ENCODE peak calls at places on chromosomes 2 and 18, in eight cellular contexts. O is brain microvascular endothelial cell; H is body of pancreas; Q is GM19239; W is cardiac fibroblast; V is naive thymus-derived CD8-positive, alpha-beta T cell; Z is NCI-H1105 treated with DMSO at 0.1 percent for 48 hours; E is activated effector memory CD4-positive, alpha-beta T cell treated with Interleukin-2 at 50 U/mL for 16 hours. L is an unnamed sample.
A peak's percentile ranks its signal among the peaks of the same experiment; 100 is the strongest.

GRCh38 chr2:177397501-177398289 is 5.1 kb downstream of the AGPS start:
- DNase-seq in O (peak; percentile 64), H (peak; percentile 39), Q (no peak), W (peak; percentile 82), V (no peak), Z (no peak), E (no peak), L (no peak)

GRCh38 chr18:58336605-58337004 is 292.3 kb downstream of the ALPK2 start:
- DNase-seq in O (no peak), H (no peak), Q (no peak), W (no peak), V (no peak), Z (no peak), E (no peak), L (no peak)

GRCh38 chr18:23689031-23689615 is at the start of gene LAMA3:
- DNase-seq in O (no peak), H (peak; percentile 58), Q (no peak), W (peak; percentile 35), V (no peak), Z (peak; percentile 73), E (peak; percentile 16), L (no peak)

GRCh38 chr2:164778723-164779122 is 62.9 kb downstream of the COBLL1 start:
- DNase-seq in O (no peak), H (no peak), Q (no peak), W (no peak), V (no peak), Z (no peak), E (no peak), L (no peak)

GRCh38 chr2:218022131-218022850 is 19.5 kb upstream of the TNS1 start:
- DNase-seq in O (no peak), H (peak; percentile 5), Q (no peak), W (no peak), V (no peak), Z (no peak), E (no peak), L (no peak)

GRCh38 chr2:10664652-10665051 is 25.1 kb downstream of the NOL10 start:
- DNase-seq in O (no peak), H (no peak), Q (no peak), W (no peak), V (no peak), Z (no peak), E (no peak), L (no peak)

GRCh38 chr18:76351961-76352581 is 143.0 kb downstream of the ZNF516 start:
- DNase-seq in O (peak; percentile 33), H (peak; percentile 32), Q (no peak), W (peak; percentile 85), V (no peak), Z (no peak), E (no peak), L (no peak)

GRCh38 chr2:148300534-148300933 is 279.6 kb downstream of the MBD5 start:
- DNase-seq in O (no peak), H (no peak), Q (no peak), W (peak; percentile 42), V (no peak), Z (no peak), E (no peak), L (no peak)

GRCh38 chr2:200703132-200703925 is 108.4 kb upstream of the BZW1 start:
- DNase-seq in O (peak; percentile 67), H (peak; percentile 40), Q (no peak), W (peak; percentile 91), V (no peak), Z (peak; percentile 25), E (no peak), L (peak; percentile 4)

GRCh38 chr2:38267270-38267925 is 109.7 kb downstream of the ATL2 start:
- DNase-seq in O (no peak), H (no peak), Q (no peak), W (no peak), V (no peak), Z (no peak), E (no peak), L (no peak)

GRCh38 chr2:69298261-69298660 is 88.8 kb downstream of the GFPT1 start:
- DNase-seq in O (peak; percentile 92), H (no peak), Q (no peak), W (peak; percentile 79), V (no peak), Z (no peak), E (no peak), L (no peak)

GRCh38 chr2:20091305-20091991 is 40.0 kb upstream of the LAPTM4A start:
- DNase-seq in O (peak; percentile 86), H (no peak), Q (no peak), W (peak; percentile 93), V (no peak), Z (no peak), E (no peak), L (no peak)

GRCh38 chr2:218262631-218263586 is 2.1 kb downstream of the GPBAR1 start:
- DNase-seq in O (no peak), H (peak; percentile 24), Q (no peak), W (no peak), V (no peak), Z (no peak), E (no peak), L (no peak)

GRCh38 chr18:32271649-32272324 is 81.9 kb downstream of the MEP1B start:
- DNase-seq in O (no peak), H (peak; percentile 53), Q (peak; percentile 23), W (peak; percentile 76), V (no peak), Z (peak; percentile 66), E (no peak), L (no peak)

GRCh38 chr18:78430171-78430857 is 549.3 kb upstream of the SALL3 start:
- DNase-seq in O (no peak), H (no peak), Q (no peak), W (no peak), V (no peak), Z (peak; percentile 96), E (no peak), L (no peak)

GRCh38 chr18:24076950-24077349 is 61.9 kb upstream of the CABYR start:
- DNase-seq in O (no peak), H (no peak), Q (no peak), W (no peak), V (no peak), Z (peak; percentile 18), E (no peak), L (no peak)

GRCh38 chr2:209368924-209369323 is 54.9 kb upstream of the MAP2 start:
- DNase-seq in O (peak; percentile 88), H (peak; percentile 88), Q (no peak), W (peak; percentile 92), V (no peak), Z (peak; percentile 67), E (no peak), L (no peak)

GRCh38 chr2:197028230-197028629 is 101.7 kb upstream of the PGAP1 start:
- DNase-seq in O (peak; percentile 96), H (no peak), Q (no peak), W (peak; percentile 82), V (no peak), Z (no peak), E (no peak), L (no peak)

GRCh38 chr2:176812376-176812775 is 400.2 kb upstream of the HNRNPA3 start:
- DNase-seq in O (no peak), H (no peak), Q (no peak), W (no peak), V (no peak), Z (peak; percentile 98), E (no peak), L (no peak)

GRCh38 chr18:5546660-5547059 is 2.9 kb upstream of the EPB41L3 start:
- DNase-seq in O (peak; percentile 58), H (no peak), Q (no peak), W (peak; percentile 84), V (no peak), Z (peak; percentile 18), E (no peak), L (no peak)

GRCh38 chr2:191917967-191918651 is 71.2 kb upstream of the CAVIN2 start:
- DNase-seq in O (no peak), H (peak; percentile 12), Q (no peak), W (no peak), V (no peak), Z (peak; percentile 68), E (no peak), L (no peak)

GRCh38 chr2:1727101-1727771 is 17.1 kb downstream of the PXDN start:
- DNase-seq in O (peak; percentile 80), H (no peak), Q (no peak), W (peak; percentile 66), V (no peak), Z (no peak), E (no peak), L (no peak)

GRCh38 chr2:99880148-99880983 is 262.0 kb downstream of the AFF3 start:
- DNase-seq in O (peak; percentile 95), H (no peak), Q (no peak), W (peak; percentile 36), V (no peak), Z (no peak), E (no peak), L (no peak)

GRCh38 chr18:76252880-76253279 is 242.2 kb downstream of the ZNF516 start:
- DNase-seq in O (no peak), H (no peak), Q (no peak), W (no peak), V (no peak), Z (peak; percentile 18), E (no peak), L (no peak)

GRCh38 chr2:216862628-216863027 is 2.8 kb upstream of the TNP1 start:
- DNase-seq in O (no peak), H (no peak), Q (no peak), W (no peak), V (no peak), Z (no peak), E (no peak), L (no peak)

GRCh38 chr2:172288603-172289002 is 138.8 kb upstream of the ITGA6 start:
- DNase-seq in O (no peak), H (peak; percentile 48), Q (no peak), W (no peak), V (peak; percentile 59), Z (peak; percentile 47), E (peak; percentile 14), L (no peak)

GRCh38 chr18:30999887-31000628 is 42.5 kb downstream of the DSC3 start:
- DNase-seq in O (no peak), H (no peak), Q (no peak), W (no peak), V (no peak), Z (no peak), E (no peak), L (no peak)

GRCh38 chr2:178234648-178235047 is 40.3 kb downstream of the OSBPL6 start:
- DNase-seq in O (no peak), H (no peak), Q (no peak), W (no peak), V (no peak), Z (no peak), E (no peak), L (no peak)

GRCh38 chr2:207693641-207694249 is 17.7 kb upstream of the CCNYL1 start:
- DNase-seq in O (no peak), H (no peak), Q (no peak), W (no peak), V (no peak), Z (no peak), E (no peak), L (no peak)

GRCh38 chr2:96264656-96265348 is 995 bp downstream of the TMEM127 start:
- DNase-seq in O (peak; percentile 46), H (no peak), Q (peak; percentile 48), W (peak; percentile 56), V (no peak), Z (peak; percentile 47), E (no peak), L (peak; percentile 7)

GRCh38 chr2:239607795-239608171 is 207.0 kb upstream of the HDAC4 start:
- DNase-seq in O (no peak), H (no peak), Q (no peak), W (no peak), V (no peak), Z (no peak), E (no peak), L (no peak)

GRCh38 chr2:22238967-22239366 is 1115.2 kb downstream of the TDRD15 start:
- DNase-seq in O (no peak), H (no peak), Q (no peak), W (no peak), V (no peak), Z (no peak), E (no peak), L (no peak)

GRCh38 chr2:107007927-107008326 is 122.0 kb upstream of the ST6GAL2 start:
- DNase-seq in O (no peak), H (no peak), Q (no peak), W (no peak), V (no peak), Z (no peak), E (no peak), L (no peak)

GRCh38 chr18:34923911-34924310 is 117.3 kb upstream of the MAPRE2 start:
- DNase-seq in O (no peak), H (no peak), Q (no peak), W (no peak), V (no peak), Z (no peak), E (no peak), L (no peak)